ENCODE peak calls at places on chromosomes 1 and 21, in five cellular contexts. One of them, this sample, is unnamed.

GRCh38 chr1:12386130-12386529 is 156.3 kb downstream of the VPS13D start:
- DNase-seq in neural crest cell: no peak
- DNase-seq in GDM1: no peak
- DNase-seq in cerebellum: no peak
- DNase-seq in nucleus accumbens: no peak
- DNase-seq in this sample: no peak

GRCh38 chr1:153533689-153534201 is 2.0 kb downstream of the S100A6 start:
- DNase-seq in GDM1: no peak
- DNase-seq in cerebellum: peak
- DNase-seq in neural crest cell: no peak
- DNase-seq in nucleus accumbens: no peak
- DNase-seq in this sample: peak

GRCh38 chr1:53737648-53738204 is 1.2 kb downstream of the GLIS1 start:
- DNase-seq in neural crest cell: peak
- DNase-seq in nucleus accumbens: no peak
- DNase-seq in cerebellum: no peak
- DNase-seq in GDM1: no peak
- DNase-seq in this sample: no peak

GRCh38 chr1:28104866-28105467 is 16.6 kb upstream of the EYA3 start:
- DNase-seq in neural crest cell: peak
- DNase-seq in GDM1: no peak
- DNase-seq in cerebellum: peak
- DNase-seq in nucleus accumbens: peak
- DNase-seq in this sample: peak

GRCh38 chr21:35990609-35991008 is 69.7 kb downstream of the SETD4 start:
- DNase-seq in cerebellum: no peak
- DNase-seq in GDM1: no peak
- DNase-seq in nucleus accumbens: no peak
- DNase-seq in neural crest cell: no peak
- DNase-seq in this sample: no peak

GRCh38 chr1:74549947-74550346 is 37.5 kb upstream of the LRRC53 start:
- DNase-seq in nucleus accumbens: no peak
- DNase-seq in cerebellum: no peak
- DNase-seq in neural crest cell: no peak
- DNase-seq in GDM1: no peak
- DNase-seq in this sample: no peak

GRCh38 chr21:15159382-15160020 is 94.7 kb upstream of the NRIP1 start:
- DNase-seq in cerebellum: no peak
- DNase-seq in nucleus accumbens: no peak
- DNase-seq in GDM1: no peak
- DNase-seq in neural crest cell: no peak
- DNase-seq in this sample: no peak

GRCh38 chr1:196317535-196318522 is 290.4 kb downstream of the KCNT2 start:
- DNase-seq in GDM1: peak
- DNase-seq in nucleus accumbens: no peak
- DNase-seq in cerebellum: no peak
- DNase-seq in neural crest cell: peak
- DNase-seq in this sample: no peak

GRCh38 chr21:36763305-36763704 is 64.4 kb downstream of the SIM2 start:
- DNase-seq in neural crest cell: no peak
- DNase-seq in GDM1: no peak
- DNase-seq in cerebellum: no peak
- DNase-seq in nucleus accumbens: no peak
- DNase-seq in this sample: no peak

GRCh38 chr1:107250169-107250568 is 109.3 kb downstream of the NTNG1 start:
- DNase-seq in GDM1: no peak
- DNase-seq in cerebellum: no peak
- DNase-seq in neural crest cell: no peak
- DNase-seq in nucleus accumbens: no peak
- DNase-seq in this sample: no peak

GRCh38 chr1:116334868-116335649 is 38.0 kb upstream of the ATP1A1 start:
- DNase-seq in GDM1: no peak
- DNase-seq in cerebellum: peak
- DNase-seq in neural crest cell: no peak
- DNase-seq in nucleus accumbens: no peak
- DNase-seq in this sample: no peak

GRCh38 chr1:64540265-64540791 is 70.4 kb downstream of the CACHD1 start:
- DNase-seq in GDM1: no peak
- DNase-seq in neural crest cell: no peak
- DNase-seq in cerebellum: no peak
- DNase-seq in nucleus accumbens: no peak
- DNase-seq in this sample: no peak

GRCh38 chr1:15916417-15916816 is 59.5 kb downstream of the ZBTB17 start:
- DNase-seq in cerebellum: no peak
- DNase-seq in GDM1: no peak
- DNase-seq in neural crest cell: no peak
- DNase-seq in nucleus accumbens: no peak
- DNase-seq in this sample: no peak

GRCh38 chr1:51916587-51917405 is 38.3 kb upstream of the NRDC start:
- DNase-seq in nucleus accumbens: no peak
- DNase-seq in cerebellum: no peak
- DNase-seq in GDM1: no peak
- DNase-seq in neural crest cell: no peak
- DNase-seq in this sample: no peak

GRCh38 chr1:43285269-43285986 is at the start of gene C1orf210:
- DNase-seq in cerebellum: no peak
- DNase-seq in GDM1: no peak
- DNase-seq in neural crest cell: no peak
- DNase-seq in nucleus accumbens: no peak
- DNase-seq in this sample: no peak

GRCh38 chr1:219749370-219749769 is 136.5 kb upstream of the ZC3H11B start:
- DNase-seq in nucleus accumbens: no peak
- DNase-seq in neural crest cell: no peak
- DNase-seq in GDM1: no peak
- DNase-seq in cerebellum: no peak
- DNase-seq in this sample: no peak

GRCh38 chr1:234239515-234239914 is 133.7 kb upstream of the COA6 start:
- DNase-seq in cerebellum: no peak
- DNase-seq in neural crest cell: no peak
- DNase-seq in nucleus accumbens: no peak
- DNase-seq in GDM1: no peak
- DNase-seq in this sample: no peak

GRCh38 chr21:38170283-38170682 is 86.5 kb upstream of the KCNJ15 start:
- DNase-seq in cerebellum: no peak
- DNase-seq in GDM1: no peak
- DNase-seq in neural crest cell: no peak
- DNase-seq in nucleus accumbens: no peak
- DNase-seq in this sample: no peak

GRCh38 chr1:17118706-17119075 is 560 bp downstream of the PADI2 start:
- DNase-seq in nucleus accumbens: no peak
- DNase-seq in cerebellum: no peak
- DNase-seq in GDM1: no peak
- DNase-seq in neural crest cell: no peak
- DNase-seq in this sample: no peak

GRCh38 chr1:235266325-235266724 is 61.7 kb downstream of the ARID4B start:
- DNase-seq in GDM1: no peak
- DNase-seq in neural crest cell: no peak
- DNase-seq in cerebellum: no peak
- DNase-seq in nucleus accumbens: no peak
- DNase-seq in this sample: no peak

GRCh38 chr1:75265792-75266191 is 131.6 kb downstream of the LHX8 start:
- DNase-seq in nucleus accumbens: no peak
- DNase-seq in GDM1: no peak
- DNase-seq in cerebellum: no peak
- DNase-seq in neural crest cell: peak
- DNase-seq in this sample: no peak

GRCh38 chr1:234212764-234213406 is 160.4 kb upstream of the COA6 start:
- DNase-seq in neural crest cell: no peak
- DNase-seq in nucleus accumbens: no peak
- DNase-seq in GDM1: no peak
- DNase-seq in cerebellum: peak
- DNase-seq in this sample: no peak

GRCh38 chr1:118954286-118954890 is 33.8 kb downstream of the TBX15 start:
- DNase-seq in GDM1: no peak
- DNase-seq in cerebellum: no peak
- DNase-seq in neural crest cell: no peak
- DNase-seq in nucleus accumbens: no peak
- DNase-seq in this sample: no peak

GRCh38 chr1:3030663-3031381 is 9.6 kb downstream of the ACTRT2 start:
- DNase-seq in nucleus accumbens: peak
- DNase-seq in cerebellum: no peak
- DNase-seq in GDM1: no peak
- DNase-seq in neural crest cell: no peak
- DNase-seq in this sample: peak

GRCh38 chr1:155479205-155479604 is 83.4 kb downstream of the ASH1L start:
- DNase-seq in neural crest cell: no peak
- DNase-seq in nucleus accumbens: no peak
- DNase-seq in GDM1: no peak
- DNase-seq in cerebellum: no peak
- DNase-seq in this sample: no peak

GRCh38 chr1:199173356-199173755 is 534.5 kb downstream of the PTPRC start:
- DNase-seq in cerebellum: no peak
- DNase-seq in nucleus accumbens: no peak
- DNase-seq in neural crest cell: no peak
- DNase-seq in GDM1: no peak
- DNase-seq in this sample: no peak

GRCh38 chr1:177227978-177228720 is 57.4 kb downstream of the BRINP2 start:
- DNase-seq in cerebellum: no peak
- DNase-seq in neural crest cell: no peak
- DNase-seq in GDM1: no peak
- DNase-seq in nucleus accumbens: no peak
- DNase-seq in this sample: no peak